ENCODE peak calls at places on chromosomes 12 and 14, in nine cellular contexts. M is H54; J is bronchial epithelial cell; L is Right ventricle myocardium superior; I is CD8-positive, alpha-beta memory T cell; Y is NCI-H510A; W is stimulated activated CD4-positive, alpha-beta T cell treated with anti-CD3 and anti-CD28 coated beads, TNF-alpha, amount 100 ng/mL, for 1 hour; A is naive thymus-derived CD4-positive, alpha-beta T cell; V is CD8-positive, alpha-beta T cell. S is an unnamed sample.

GRCh38 chr12:63928305-63928704 is 83.8 kb downstream of the SRGAP1 start:
- DNase-seq in W (no peak), M (no peak), A (no peak), I (no peak), V (no peak), Y (no peak), L (no peak), J (no peak), S (peak)

GRCh38 chr14:35205737-35206136 is 83.4 kb downstream of the PRORP start:
- DNase-seq in I (no peak), L (no peak), J (no peak), Y (no peak), W (no peak), M (no peak), V (no peak), A (no peak), S (no peak)

GRCh38 chr14:102370305-102370809 is 7.6 kb downstream of the TECPR2 start:
- DNase-seq in J (peak), W (no peak), I (no peak), A (no peak), M (no peak), V (no peak), Y (no peak), L (no peak), S (no peak)

GRCh38 chr14:32939254-32940065 is 781 bp downstream of the NPAS3 start:
- DNase-seq in J (no peak), L (peak), V (no peak), W (no peak), M (peak), A (no peak), Y (peak), I (no peak), S (peak)

GRCh38 chr12:47304161-47304560 is 224.4 kb upstream of the AMIGO2 start:
- DNase-seq in M (no peak), V (no peak), W (no peak), J (peak), Y (no peak), A (no peak), I (no peak), L (no peak), S (no peak)

GRCh38 chr14:81826080-81826479 is 292.4 kb upstream of the SEL1L start:
- DNase-seq in L (no peak), V (no peak), A (no peak), I (no peak), W (no peak), Y (no peak), M (no peak), J (no peak), S (no peak)

GRCh38 chr14:53412819-53413664 is 259.9 kb upstream of the DDHD1 start:
- DNase-seq in V (no peak), M (no peak), L (no peak), J (peak), Y (no peak), W (no peak), I (no peak), A (no peak), S (peak)

GRCh38 chr12:124808276-124808675 is 55.4 kb downstream of the SCARB1 start:
- DNase-seq in J (no peak), Y (no peak), I (no peak), L (no peak), V (no peak), A (no peak), M (no peak), W (no peak), S (no peak)

GRCh38 chr12:76317976-76318375 is 30.2 kb downstream of the BBS10 start:
- DNase-seq in W (no peak), L (no peak), M (no peak), V (no peak), J (no peak), I (no peak), Y (no peak), A (no peak), S (no peak)

GRCh38 chr12:84038241-84038640 is 874.4 kb downstream of the SLC6A15 start:
- DNase-seq in Y (no peak), J (peak), M (no peak), A (no peak), W (no peak), L (no peak), V (no peak), I (no peak), S (no peak)

GRCh38 chr14:89407856-89408255 is 9.2 kb downstream of the FOXN3 start:
- DNase-seq in Y (no peak), I (no peak), J (peak), M (no peak), A (no peak), L (no peak), W (no peak), V (no peak), S (peak)

GRCh38 chr12:570237-570925 is 92.9 kb downstream of the NINJ2 start:
- DNase-seq in V (no peak), W (no peak), M (peak), L (peak), J (peak), Y (no peak), I (no peak), A (no peak), S (no peak)

GRCh38 chr14:92282669-92283068 is 40.3 kb upstream of the SLC24A4 start:
- DNase-seq in I (no peak), A (no peak), L (no peak), M (no peak), J (no peak), W (no peak), V (no peak), Y (no peak), S (no peak)

GRCh38 chr12:57233357-57234232 is 4.1 kb downstream of the SHMT2 start:
- DNase-seq in W (no peak), L (peak), I (no peak), Y (no peak), M (no peak), A (no peak), J (no peak), V (no peak), S (no peak)

GRCh38 chr14:60980811-60981625 is at the start of the genes SLC38A6 and TRMT5:
- DNase-seq in M (peak), W (peak), I (peak), A (peak), J (peak), Y (peak), V (peak), L (peak), S (peak)

GRCh38 chr14:55103005-55103640 is 25.9 kb upstream of the LGALS3 start:
- DNase-seq in Y (peak), M (peak), I (peak), J (peak), A (no peak), W (peak), L (peak), V (peak), S (peak)

GRCh38 chr12:51505363-51505762 is 80.7 kb downstream of the SLC4A8 start:
- DNase-seq in J (no peak), A (no peak), I (no peak), W (no peak), L (no peak), Y (no peak), V (no peak), M (no peak), S (no peak)

GRCh38 chr12:47812797-47813490 is 6.8 kb downstream of the HDAC7 start:
- DNase-seq in L (peak), V (peak), A (peak), J (peak), M (peak), W (peak), I (peak), Y (no peak), S (peak)

GRCh38 chr14:68711551-68712437 is 81.1 kb downstream of the ZFP36L1 start:
- DNase-seq in J (no peak), M (no peak), Y (peak), L (no peak), V (no peak), W (no peak), A (peak), I (no peak), S (no peak)

GRCh38 chr14:89428556-89429196 is 11.6 kb upstream of the FOXN3 start:
- DNase-seq in J (peak), W (no peak), L (peak), Y (peak), V (no peak), A (no peak), I (no peak), M (no peak), S (no peak)

GRCh38 chr14:99850705-99851104 is 57.5 kb downstream of the EML1 start:
- DNase-seq in A (no peak), M (no peak), Y (no peak), J (no peak), L (no peak), V (no peak), I (no peak), W (no peak), S (no peak)

GRCh38 chr12:53204351-53204750 is 2.7 kb downstream of the ITGB7 start:
- DNase-seq in M (no peak), V (no peak), L (no peak), Y (no peak), J (no peak), W (no peak), A (no peak), I (no peak), S (no peak)

GRCh38 chr12:27336254-27336653 is 3.6 kb downstream of the BMAL2 start:
- DNase-seq in J (peak), Y (no peak), A (no peak), L (no peak), V (no peak), I (no peak), W (no peak), M (no peak), S (no peak)

GRCh38 chr12:58966939-58967338 is 46.6 kb upstream of the LRIG3 start:
- DNase-seq in M (no peak), J (peak), W (no peak), I (no peak), A (no peak), L (no peak), V (no peak), Y (no peak), S (no peak)

GRCh38 chr14:85481471-85481870 is 48.5 kb upstream of the FLRT2 start:
- DNase-seq in J (no peak), M (no peak), L (no peak), Y (no peak), A (no peak), I (no peak), W (no peak), V (no peak), S (no peak)

GRCh38 chr12:113369391-113369790 is 11.0 kb downstream of the PLBD2 start:
- DNase-seq in I (no peak), Y (no peak), L (no peak), W (no peak), A (no peak), M (no peak), V (no peak), J (no peak), S (no peak)

GRCh38 chr12:21439347-21439746 is 1.9 kb downstream of the PYROXD1 start:
- DNase-seq in J (no peak), M (no peak), Y (no peak), A (no peak), I (no peak), V (no peak), L (no peak), W (no peak), S (no peak)

GRCh38 chr12:63889236-63889635 is 44.7 kb downstream of the SRGAP1 start:
- DNase-seq in V (no peak), J (peak), A (no peak), I (no peak), Y (no peak), M (peak), W (no peak), L (no peak), S (no peak)

GRCh38 chr12:120887253-120888043 is 16.7 kb downstream of the SPPL3 start:
- DNase-seq in V (no peak), I (no peak), A (no peak), J (no peak), W (no peak), M (no peak), L (no peak), Y (no peak), S (no peak)

GRCh38 chr12:8947737-8948136 is 1.7 kb downstream of the M6PR start:
- DNase-seq in I (no peak), J (no peak), M (no peak), W (no peak), A (no peak), Y (no peak), L (no peak), V (no peak), S (peak)

GRCh38 chr12:9364224-9365176 is 156.3 kb upstream of the PZP start:
- DNase-seq in W (no peak), A (no peak), Y (no peak), J (peak), I (no peak), V (no peak), M (peak), L (no peak), S (peak)

GRCh38 chr12:132170094-132170636 is 25.9 kb downstream of the NOC4L start:
- DNase-seq in L (peak), V (no peak), W (no peak), A (no peak), M (peak), J (no peak), Y (no peak), I (no peak), S (no peak)

GRCh38 chr12:56781726-56782125 is 18.6 kb downstream of the HSD17B6 start:
- DNase-seq in Y (no peak), J (no peak), I (no peak), L (no peak), V (no peak), A (no peak), M (no peak), W (no peak), S (no peak)